ENCODE peak calls at places on chromosome 7, in eight cellular contexts. S, H, Y, M, D, B, P and F are unnamed samples.
A peak's percentile ranks its signal among the peaks of the same experiment; 100 is the strongest.

GRCh38 chr7:124155400-124156022 is 122.6 kb upstream of the TMEM229A start:
- DNase-seq in S (no peak), H (no peak), Y (no peak), M (no peak), D (no peak), B (peak; percentile 29), P (no peak), F (no peak)

GRCh38 chr7:116859323-116859722 is 3.1 kb upstream of the CAPZA2 start:
- DNase-seq in S (no peak), H (no peak), Y (no peak), M (no peak), D (no peak), B (peak; percentile 30), P (no peak), F (no peak)

GRCh38 chr7:73646785-73647724 is 20.6 kb upstream of the VPS37D start:
- DNase-seq in S (no peak), H (no peak), Y (no peak), M (no peak), D (no peak), B (no peak), P (no peak), F (no peak)

GRCh38 chr7:159109092-159110035 is 35.3 kb downstream of the VIPR2 start:
- DNase-seq in S (peak; percentile 48), H (no peak), Y (no peak), M (peak; percentile 26), D (peak; percentile 37), B (no peak), P (peak; percentile 69), F (no peak)

GRCh38 chr7:13989138-13989943 is at the start of gene ETV1:
- DNase-seq in S (peak; percentile 82), H (peak; percentile 53), Y (peak; percentile 69), M (peak; percentile 54), D (peak; percentile 52), B (peak; percentile 56), P (peak; percentile 72), F (peak; percentile 61)

GRCh38 chr7:108415821-108416536 is 40.3 kb downstream of the NRCAM start:
- DNase-seq in S (no peak), H (no peak), Y (no peak), M (no peak), D (no peak), B (peak; percentile 80), P (no peak), F (no peak)

GRCh38 chr7:80636709-80637108 is 1.7 kb upstream of the CD36 start:
- DNase-seq in S (no peak), H (no peak), Y (no peak), M (no peak), D (no peak), B (no peak), P (no peak), F (no peak)

GRCh38 chr7:139613971-139614411 is 90.5 kb downstream of the CLEC2L start:
- DNase-seq in S (no peak), H (no peak), Y (no peak), M (no peak), D (no peak), B (no peak), P (no peak), F (no peak)

GRCh38 chr7:7125993-7126392 is 56.4 kb upstream of the C1GALT1 start:
- DNase-seq in S (no peak), H (no peak), Y (no peak), M (no peak), D (no peak), B (no peak), P (no peak), F (no peak)

GRCh38 chr7:130841416-130841815 is 107.4 kb upstream of the KLF14 start:
- DNase-seq in S (no peak), H (no peak), Y (no peak), M (no peak), D (no peak), B (no peak), P (no peak), F (no peak)

GRCh38 chr7:924541-925231 is 29.8 kb downstream of the ADAP1 start:
- DNase-seq in S (peak; percentile 77), H (no peak), Y (peak; percentile 63), M (peak; percentile 15), D (peak; percentile 71), B (no peak), P (no peak), F (peak; percentile 87)

GRCh38 chr7:69654849-69655707 is 56.8 kb downstream of the AUTS2 start:
- DNase-seq in S (no peak), H (no peak), Y (no peak), M (no peak), D (no peak), B (no peak), P (peak; percentile 22), F (no peak)

GRCh38 chr7:985915-986741 is 3.1 kb downstream of the CYP2W1 start:
- DNase-seq in S (no peak), H (no peak), Y (no peak), M (no peak), D (peak; percentile 65), B (peak; percentile 38), P (no peak), F (peak; percentile 92)

GRCh38 chr7:93185303-93186027 is 37.3 kb upstream of the SAMD9L start:
- DNase-seq in S (no peak), H (no peak), Y (no peak), M (no peak), D (no peak), B (no peak), P (no peak), F (no peak)

GRCh38 chr7:85447004-85447403 is 260.1 kb upstream of the SEMA3D start:
- DNase-seq in S (no peak), H (no peak), Y (no peak), M (no peak), D (no peak), B (no peak), P (no peak), F (no peak)

GRCh38 chr7:134599371-134599770 is 47.3 kb upstream of the BPGM start:
- DNase-seq in S (no peak), H (no peak), Y (no peak), M (no peak), D (no peak), B (no peak), P (no peak), F (no peak)

GRCh38 chr7:134601459-134601858 is 45.2 kb upstream of the BPGM start:
- DNase-seq in S (no peak), H (no peak), Y (no peak), M (no peak), D (no peak), B (no peak), P (peak; percentile 22), F (no peak)

GRCh38 chr7:134605978-134606923 is 40.4 kb upstream of the BPGM start:
- DNase-seq in S (no peak), H (peak; percentile 79), Y (peak; percentile 72), M (peak; percentile 54), D (peak; percentile 56), B (peak; percentile 81), P (peak; percentile 64), F (peak; percentile 15)

DNA sequence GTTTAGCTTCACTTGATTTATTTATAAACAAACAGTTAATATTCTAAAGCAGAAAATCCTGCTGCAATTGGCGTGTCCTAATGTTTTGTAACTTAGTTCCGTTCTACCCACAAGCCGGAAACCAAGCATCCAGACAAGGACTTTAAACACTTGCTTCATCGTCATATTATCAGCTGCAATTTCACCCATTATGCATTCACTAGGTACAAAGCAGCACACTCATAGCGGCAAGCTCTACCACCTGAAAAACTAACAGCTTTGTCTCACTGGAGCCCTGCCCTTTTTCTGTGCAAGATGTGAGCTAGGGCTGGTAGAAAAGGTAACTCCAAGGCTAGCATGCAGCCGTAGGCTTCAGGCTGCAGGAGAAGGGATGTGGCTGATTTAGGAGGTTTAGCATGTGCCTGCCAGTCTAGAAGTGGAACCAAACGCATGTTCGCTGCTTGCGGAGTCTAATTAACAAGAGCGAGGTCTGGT is 43.7 kb upstream of the BPGM start:
- DNase-seq in S (no peak), H (no peak), Y (no peak), M (no peak), D (no peak), B (peak; percentile 23), P (peak; percentile 23), F (no peak)
- TF ChIP-seq POLR2A in S (no peak), H (no peak), Y (no peak), M (no peak), D (no peak), B (no peak), P (no peak), F (no peak)

GRCh38 chr7:107370816-107371215 is 99.0 kb upstream of the GPR22 start:
- DNase-seq in S (no peak), H (no peak), Y (no peak), M (no peak), D (no peak), B (no peak), P (no peak), F (no peak)
- TF ChIP-seq POLR2A in S (no peak), H (no peak), Y (no peak), M (no peak), D (no peak), B (no peak), P (no peak), F (no peak)

DNA sequence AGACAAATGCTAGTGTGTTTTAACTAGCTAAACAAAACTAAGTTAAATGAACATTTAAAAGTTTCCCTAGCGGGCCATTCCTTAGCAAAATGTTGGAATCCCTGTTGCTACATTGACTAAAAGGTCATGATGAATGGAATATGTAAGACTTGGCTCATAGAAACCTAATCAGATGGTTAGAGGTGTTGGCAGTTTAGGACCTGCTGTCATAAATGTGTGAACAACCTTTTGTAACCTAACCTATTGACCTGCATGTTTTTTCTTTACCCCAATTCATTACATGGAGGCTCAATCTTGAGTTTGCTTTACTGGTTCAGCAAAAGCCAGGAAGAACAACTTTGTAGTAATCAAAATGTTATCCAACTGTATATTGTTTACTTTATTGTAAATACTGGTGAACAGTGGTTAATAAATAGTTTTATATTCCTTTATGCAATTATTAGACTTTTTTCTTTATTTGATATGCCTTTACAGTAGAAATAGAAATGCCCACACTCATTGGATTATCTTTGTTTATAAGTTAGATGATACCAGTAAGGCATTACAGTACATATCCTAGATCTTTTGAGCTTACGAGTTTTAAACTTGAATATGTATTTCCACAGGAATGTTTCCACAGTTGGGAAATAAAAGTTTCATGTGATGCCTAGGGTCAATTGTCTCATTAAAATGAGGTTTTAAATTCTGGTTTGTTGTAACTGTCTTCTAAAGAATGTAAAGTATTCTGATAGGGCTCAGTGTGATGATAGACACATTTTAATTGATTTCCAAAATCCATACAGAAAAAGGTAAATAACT is 11.6 kb downstream of the CBX3 start:
- DNase-seq in S (no peak), H (no peak), Y (no peak), M (no peak), D (no peak), B (no peak), P (no peak), F (no peak)
- TF ChIP-seq POLR2A in S (no peak), H (no peak), Y (no peak), M (no peak), D (no peak), B (no peak), P (no peak), F (no peak)

DNA sequence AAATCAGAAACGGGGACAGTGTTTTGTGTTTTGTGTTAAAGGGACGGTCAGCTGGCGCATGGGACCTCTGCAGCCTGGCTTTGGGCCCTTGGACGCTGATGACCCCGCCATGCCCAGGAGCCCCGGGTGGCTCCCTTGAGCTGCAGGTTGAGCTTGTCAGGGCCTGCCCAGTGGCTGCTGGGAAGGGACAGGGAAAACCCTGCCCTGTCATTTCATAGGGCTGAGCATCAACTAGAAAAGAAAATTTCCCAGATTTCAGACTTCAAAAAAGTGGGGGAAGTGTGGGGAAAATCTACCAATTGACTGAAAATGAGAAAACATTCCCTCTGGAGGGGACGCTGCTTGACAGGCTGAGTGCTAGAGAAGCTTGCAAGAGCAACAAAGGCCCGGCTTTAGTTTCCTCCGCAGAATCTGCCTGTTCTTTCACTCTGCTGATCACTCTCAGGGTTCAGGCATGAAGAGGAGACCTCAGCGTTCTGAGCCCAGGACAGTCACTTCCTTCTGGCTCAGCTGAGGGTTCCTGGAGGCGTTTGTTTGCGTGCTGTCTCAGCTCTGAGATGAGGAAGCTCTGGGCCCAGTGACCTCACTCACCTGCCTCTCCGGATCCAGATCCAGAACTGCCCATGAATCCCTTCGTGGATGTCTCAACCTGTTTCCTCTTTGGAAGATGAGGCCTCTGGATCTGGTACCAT is 18.6 kb upstream of the DNAJB6 start:
- DNase-seq in S (no peak), H (no peak), Y (no peak), M (no peak), D (no peak), B (no peak), P (no peak), F (no peak)
- TF ChIP-seq POLR2A in S (no peak), H (no peak), Y (no peak), M (no peak), D (no peak), B (no peak), P (no peak), F (no peak)